ENCODE peak calls at places on chromosomes 13 and 19, in seven cellular contexts. N is gastrocnemius medialis, V is NB4, O is H1, P is B cell, Y is H9, U is HFF-Myc. R is an unnamed sample.

GRCh38 chr13:102020611-102021216 is 381.1 kb downstream of the FGF14 start:
- DNase-seq in P (no peak), Y (no peak), N (no peak), U (no peak), V (no peak), O (no peak), R (no peak)

GRCh38 chr13:64871742-64872141 is 2358.4 kb downstream of the PCDH9 start:
- DNase-seq in N (no peak), U (no peak), V (no peak), O (no peak), P (no peak), Y (no peak), R (no peak)

GRCh38 chr13:30605052-30605451 is 12.7 kb upstream of the USPL1 start:
- DNase-seq in Y (no peak), P (no peak), N (no peak), U (no peak), V (no peak), O (no peak), R (no peak)

GRCh38 chr13:29934531-29935308 is 84.3 kb upstream of the UBL3 start:
- DNase-seq in V (no peak), O (no peak), Y (no peak), U (no peak), N (no peak), P (no peak), R (no peak)

GRCh38 chr13:97223711-97224461 is 1.8 kb downstream of the MBNL2 start:
- DNase-seq in O (peak; percentile 52), U (peak; percentile 74), P (no peak), V (peak; percentile 75), Y (peak; percentile 41), N (peak; percentile 59), R (no peak)

GRCh38 chr13:109783447-109783814 is 3.0 kb downstream of the IRS2 start:
- DNase-seq in O (peak; percentile 79), N (no peak), P (no peak), Y (peak; percentile 74), V (peak; percentile 90), U (no peak), R (no peak)

GRCh38 chr13:106507560-106508274 is 27.7 kb downstream of the EFNB2 start:
- DNase-seq in O (no peak), N (no peak), U (no peak), V (peak; percentile 96), Y (no peak), P (no peak), R (no peak)

GRCh38 chr19:31656507-31656906 is 307.3 kb upstream of the TSHZ3 start:
- DNase-seq in U (no peak), Y (no peak), V (no peak), P (no peak), N (no peak), O (no peak), R (no peak)

GRCh38 chr19:6125571-6125989 is 9.9 kb upstream of the ACSBG2 start:
- DNase-seq in O (peak; percentile 56), U (peak; percentile 66), N (peak; percentile 16), Y (peak; percentile 81), V (peak; percentile 72), P (peak; percentile 77), R (peak; percentile 65)

GRCh38 chr13:112849500-112849899 is 119.5 kb upstream of the MCF2L start:
- DNase-seq in O (no peak), V (no peak), N (no peak), U (no peak), P (no peak), Y (no peak), R (no peak)

DNA sequence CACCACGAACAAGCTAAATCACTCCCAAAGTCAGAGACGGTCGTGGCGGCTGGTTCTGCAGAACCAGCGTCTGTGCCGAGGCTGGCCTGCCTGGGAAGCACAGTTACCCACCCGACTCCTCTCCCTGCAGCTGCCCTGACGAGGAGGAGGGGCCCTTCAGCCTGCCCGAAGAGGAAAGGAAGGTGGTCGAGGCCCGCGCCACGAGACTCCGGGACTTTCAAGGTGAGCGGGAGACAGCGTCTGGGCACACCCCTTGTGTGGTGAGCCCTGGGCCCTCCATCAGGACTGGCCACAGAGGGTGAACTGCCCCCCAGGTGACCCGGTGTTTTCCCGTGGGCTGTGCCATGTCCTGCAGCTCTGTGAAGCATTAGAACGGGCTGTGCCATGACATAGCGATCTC is 29.1 kb downstream of the PEX11G start:
- DNase-seq in U (no peak), P (peak; percentile 31), O (no peak), V (no peak), N (no peak), Y (no peak), R (no peak)
- TF ChIP-seq CTCF in U (no peak), P (no peak), O (no peak), V (no peak), N (no peak), Y (no peak), R (no peak)

DNA sequence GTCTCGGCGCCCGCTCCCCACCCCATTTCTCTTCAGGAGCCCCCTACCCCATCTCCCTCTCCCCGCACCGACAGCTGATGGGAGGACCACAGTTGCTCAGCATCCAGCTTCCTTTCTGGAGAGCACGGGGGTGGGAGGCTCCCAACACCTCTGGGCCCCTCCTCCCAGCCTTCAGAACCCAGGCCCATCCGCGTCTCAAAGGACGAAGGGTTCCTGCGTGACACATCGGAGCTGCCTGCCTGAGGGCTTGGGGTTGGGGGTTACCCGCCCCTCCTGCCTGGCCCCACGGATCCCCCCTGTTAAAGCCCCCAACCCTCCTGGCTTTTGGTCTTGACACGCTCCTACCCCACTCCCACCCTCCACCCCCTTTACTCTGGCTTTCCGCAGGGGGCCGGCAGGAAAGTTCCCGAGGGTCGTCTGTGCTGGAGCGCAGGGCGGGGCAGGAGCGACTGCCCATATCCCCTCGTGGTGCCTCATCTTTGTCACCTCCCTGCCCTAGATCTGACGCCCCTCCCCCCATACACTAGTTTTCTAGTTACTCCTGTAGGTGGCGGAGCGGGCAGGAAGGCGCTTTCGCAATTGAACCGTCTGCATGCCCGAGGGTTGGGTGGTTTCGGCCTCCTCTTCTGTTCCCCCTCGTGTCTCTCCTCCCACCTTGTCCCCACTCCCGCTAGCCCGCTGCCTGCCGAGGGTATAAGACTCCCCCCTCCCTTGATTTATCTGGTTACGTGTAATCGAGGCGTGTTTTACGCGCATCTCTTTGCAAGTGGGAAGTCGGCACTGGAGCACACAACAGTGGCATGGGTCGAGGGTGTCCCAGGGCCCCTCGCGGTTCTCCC is 922 bp downstream of the TRAPPC5 start:
- DNase-seq in Y (peak; percentile 88), O (peak; percentile 82), V (peak; percentile 99), N (peak; percentile 68), P (peak; percentile 89), U (peak; percentile 54), R (peak; percentile 92)
- TF ChIP-seq CTCF in Y (peak; percentile 65), O (peak; percentile 71), V (peak; percentile 59), N (no peak), P (peak; percentile 67), U (peak; percentile 59), R (peak; percentile 77)

GRCh38 chr19:4452230-4452990 is 5.2 kb downstream of the UBXN6 start:
- DNase-seq in V (no peak), O (no peak), P (no peak), U (no peak), Y (no peak), N (no peak), R (no peak)
- TF ChIP-seq CTCF in V (no peak), O (no peak), P (no peak), U (no peak), Y (no peak), N (no peak), R (no peak)

DNA sequence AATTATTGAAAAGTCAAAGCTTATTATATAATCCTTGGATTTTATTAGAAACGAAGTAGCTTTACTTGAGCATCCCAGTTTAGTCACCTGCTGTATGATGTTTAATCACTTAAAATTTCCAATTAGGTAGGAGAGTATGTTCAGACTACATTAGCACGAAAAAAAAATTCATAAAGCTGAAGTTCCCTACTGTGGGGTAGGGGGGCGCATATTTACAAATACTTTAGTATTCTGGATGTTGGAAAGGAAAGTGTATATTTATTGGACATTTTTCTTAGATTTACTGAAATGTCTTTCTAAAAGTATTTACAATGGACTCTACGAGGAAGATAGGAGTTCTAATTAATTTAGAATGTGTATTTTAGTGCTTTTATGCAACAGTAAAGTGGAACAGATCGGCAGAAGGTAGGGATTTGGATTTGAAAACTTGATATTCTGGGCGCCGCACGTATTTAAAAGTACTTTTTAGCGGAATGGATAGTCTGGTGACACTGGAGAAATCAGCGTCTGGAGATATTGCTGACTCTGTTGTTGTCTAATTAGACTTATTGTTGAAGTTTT is 1.9 kb downstream of the CDK8 start:
- DNase-seq in N (no peak), V (peak; percentile 54), O (no peak), P (no peak), Y (no peak), U (no peak), R (no peak)
- TF ChIP-seq CTCF in N (peak; percentile 27), V (peak; percentile 38), O (no peak), P (peak; percentile 66), Y (peak; percentile 28), U (peak; percentile 3), R (peak; percentile 48)

DNA sequence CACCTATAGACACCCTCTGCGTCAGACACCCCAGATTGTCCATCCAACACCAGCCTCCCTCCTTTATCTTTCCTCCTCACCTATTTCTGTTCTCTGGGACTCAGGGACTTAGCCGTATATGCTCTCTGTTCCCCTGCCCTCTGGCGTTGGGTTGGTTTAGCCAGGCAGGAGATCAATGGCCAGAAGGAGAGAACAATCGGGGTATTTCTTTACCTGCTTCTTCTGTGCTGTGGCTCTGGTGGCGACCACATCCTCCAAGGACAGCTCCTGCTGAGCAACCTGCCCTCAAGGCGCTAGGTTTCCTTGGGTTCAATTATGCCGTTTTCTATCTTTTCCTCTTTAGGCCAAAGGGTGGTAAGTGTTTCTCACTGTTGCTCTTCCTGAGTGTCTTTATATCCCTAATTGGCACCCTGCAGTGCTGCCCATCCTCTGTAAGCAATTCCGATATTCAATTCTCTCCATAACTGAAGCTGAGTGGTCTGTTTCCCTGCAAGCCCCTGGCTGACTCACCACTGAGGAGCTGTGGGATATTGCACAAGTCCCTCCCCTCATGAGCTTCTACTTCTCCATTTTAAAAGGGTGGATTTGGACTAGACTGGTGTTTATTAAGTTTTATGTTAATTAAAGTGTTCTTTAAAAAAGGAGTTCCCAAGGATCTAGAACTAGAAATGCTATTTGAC is 63.7 kb upstream of the TMTC4 start:
- DNase-seq in U (no peak), Y (peak; percentile 42), N (no peak), P (no peak), V (peak; percentile 93), O (no peak), R (no peak)
- TF ChIP-seq CTCF in U (no peak), Y (no peak), N (no peak), P (no peak), V (no peak), O (no peak), R (no peak)

DNA sequence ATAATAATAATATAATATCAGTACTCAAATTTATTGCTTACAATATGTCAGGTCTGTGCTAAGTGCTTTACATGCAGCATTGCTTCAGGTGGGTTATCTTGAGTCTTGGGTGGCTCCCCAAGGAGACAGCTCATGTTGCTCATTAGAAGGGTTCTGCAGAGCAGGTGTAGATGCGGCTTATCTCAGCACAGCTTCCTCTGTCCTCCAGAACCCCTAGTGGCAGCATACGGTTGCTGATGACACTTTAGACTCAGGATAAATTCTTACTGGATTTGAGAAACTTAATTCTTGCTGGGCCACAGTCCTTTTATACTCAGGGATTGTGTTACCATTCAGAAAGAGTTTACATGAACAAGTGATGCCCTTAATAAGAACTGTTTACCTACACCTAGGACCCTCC is 8.9 kb downstream of the COG3 start:
- DNase-seq in U (no peak), V (peak; percentile 29), P (no peak), Y (peak; percentile 37), N (no peak), O (no peak), R (peak; percentile 27)
- TF ChIP-seq CTCF in U (no peak), V (peak; percentile 30), P (no peak), Y (peak; percentile 63), N (no peak), O (peak; percentile 25), R (peak; percentile 43)